ENCODE peak calls at places on chromosomes 6 and 20, in seven cellular contexts. X is mesendoderm; F is esophagus muscularis mucosa; J is small intestine; Z is CD8-positive, alpha-beta memory T cell; P is PC-3; V is adrenal gland. I is an unnamed sample.

GRCh38 chr6:32852844-32853540 is 512 bp downstream of the TAP1 start:
- DNase-seq in X (peak; percentile 16), F (peak; percentile 92), J (peak; percentile 46), Z (peak; percentile 62), P (peak; percentile 36), V (peak; percentile 59), I (peak; percentile 88)

GRCh38 chr6:164243012-164243610 is 828.6 kb downstream of the QKI start:
- DNase-seq in X (peak; percentile 5), F (peak; percentile 64), J (no peak), Z (no peak), P (no peak), V (no peak), I (no peak)

GRCh38 chr20:18007534-18008292 is 38.9 kb downstream of the MGME1 start:
- DNase-seq in X (no peak), F (no peak), J (no peak), Z (no peak), P (no peak), V (peak; percentile 25), I (no peak)

GRCh38 chr6:47163536-47163935 is 121.4 kb upstream of the ADGRF1 start:
- DNase-seq in X (no peak), F (peak; percentile 12), J (no peak), Z (no peak), P (no peak), V (no peak), I (no peak)

GRCh38 chr20:53768329-53768728 is 174.7 kb upstream of the ZNF217 start:
- DNase-seq in X (peak; percentile 80), F (no peak), J (no peak), Z (no peak), P (no peak), V (no peak), I (no peak)

GRCh38 chr20:61497029-61497627 is 245.1 kb downstream of the CDH4 start:
- DNase-seq in X (no peak), F (no peak), J (no peak), Z (no peak), P (no peak), V (no peak), I (no peak)

GRCh38 chr6:69038841-69039240 is 403.8 kb downstream of the ADGRB3 start:
- DNase-seq in X (no peak), F (no peak), J (no peak), Z (no peak), P (no peak), V (no peak), I (no peak)

GRCh38 chr6:5208039-5208438 is 52.7 kb downstream of the LYRM4 start:
- DNase-seq in X (no peak), F (no peak), J (no peak), Z (no peak), P (no peak), V (no peak), I (no peak)

DNA sequence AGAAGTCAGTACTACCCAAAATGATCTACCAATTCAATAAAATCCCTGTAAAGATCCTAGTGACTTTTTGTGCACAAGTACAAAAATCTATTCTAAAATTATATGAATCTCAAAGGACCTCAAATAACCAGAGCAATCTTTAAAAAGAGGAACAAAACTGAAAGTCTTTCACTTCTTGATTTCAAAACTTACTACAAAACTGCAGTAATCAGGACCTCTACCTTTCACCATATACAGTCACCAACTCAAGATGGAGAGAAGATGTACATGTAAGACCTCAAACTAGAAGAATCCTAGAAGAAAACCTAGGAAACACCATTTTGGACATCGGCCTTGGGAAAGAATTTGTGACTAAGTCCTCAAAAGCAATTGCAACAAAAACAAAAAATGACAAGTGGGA is 109.5 kb upstream of the CD93 start:
- DNase-seq in X (no peak), F (no peak), J (no peak), Z (no peak), P (no peak), V (no peak), I (no peak)
- H3K27ac ChIP-seq in X (no peak overlapping the region), F (no peak overlapping the region), J (no peak overlapping the region), Z (no peak overlapping the region), P (no peak overlapping the region), V (no peak overlapping the region), I (no peak overlapping the region)

DNA sequence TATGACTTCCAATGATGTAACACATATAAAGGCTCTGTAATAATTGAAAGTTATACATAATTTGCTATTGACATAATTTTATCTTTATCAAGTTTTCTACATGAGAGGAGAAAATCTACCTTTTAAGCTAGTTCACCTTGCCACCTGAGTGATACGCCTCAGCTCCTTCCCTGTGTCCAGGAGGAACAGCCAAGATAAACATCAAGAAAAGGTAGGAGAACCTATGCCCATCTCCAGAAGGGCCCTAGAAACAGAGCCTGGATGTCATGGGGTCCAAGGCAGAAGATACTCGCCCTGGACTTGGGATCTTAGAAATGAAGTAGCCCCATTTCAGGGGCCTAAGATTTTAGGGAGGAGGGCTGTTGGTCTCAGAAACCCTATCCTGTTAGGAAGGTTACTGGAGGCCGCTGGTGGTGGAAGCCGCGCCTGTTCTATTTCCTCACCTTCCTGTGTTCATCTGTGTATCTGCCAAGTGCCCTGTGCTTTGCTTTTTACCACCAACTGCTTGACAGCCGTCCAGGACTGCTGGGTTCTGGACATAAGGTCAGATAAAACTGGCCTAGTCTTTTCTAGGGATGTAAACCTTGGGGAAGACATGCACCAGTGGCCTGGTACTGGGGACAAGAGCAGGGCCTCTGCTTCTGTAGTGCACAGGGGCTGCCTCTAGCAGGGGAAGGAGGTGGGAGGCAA is 178.5 kb downstream of the ARID1B start:
- DNase-seq in X (no peak), F (no peak), J (peak; percentile 19), Z (no peak), P (no peak), V (peak; percentile 76), I (no peak)
- H3K4me1 ChIP-seq in X (no peaks in the 10 kb centered on the region), F (peaks cover 62% of the 10 kb centered on the region), J (peaks cover 13% of the 10 kb centered on the region), Z (peaks cover 33% of the 10 kb centered on the region), P (peaks cover 48% of the 10 kb centered on the region), V (peaks cover 14% of the 10 kb centered on the region), I (peaks cover 66% of the 10 kb centered on the region)

DNA sequence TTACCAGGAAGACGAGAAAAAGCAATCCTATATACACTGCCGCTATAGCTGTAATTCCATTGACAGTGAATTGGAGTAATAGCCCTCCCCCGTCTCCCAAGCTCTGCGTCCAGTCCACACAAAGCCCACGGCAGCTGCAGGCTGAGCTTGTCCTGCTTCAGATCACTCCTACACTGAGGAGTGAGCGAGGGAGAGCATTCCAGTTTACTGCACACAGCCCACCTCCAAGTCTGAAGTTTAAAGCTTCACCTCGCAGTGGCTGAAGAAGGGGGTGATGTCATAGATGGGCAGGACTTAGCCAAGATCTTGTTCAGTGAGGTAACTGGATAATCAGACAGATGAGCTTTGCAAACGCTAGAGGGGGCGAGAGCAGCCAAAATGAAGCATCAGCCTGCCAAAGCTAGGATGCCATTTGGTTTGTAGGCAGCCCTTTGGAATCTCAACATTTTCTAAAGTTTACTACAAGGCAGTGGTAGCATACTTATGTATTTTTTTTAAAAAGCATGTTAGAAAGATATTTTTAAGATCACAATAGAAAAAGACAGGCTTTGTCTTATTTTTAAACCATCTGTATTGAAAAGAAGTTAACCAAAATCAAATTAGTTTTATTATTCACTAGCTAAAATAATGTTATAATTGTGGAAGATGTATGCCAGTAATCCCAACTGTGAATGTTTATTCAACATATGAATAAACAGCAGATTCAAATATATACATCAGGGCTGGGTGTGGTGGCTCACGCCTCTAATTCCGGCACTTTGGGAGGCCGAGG is at the start of gene FLRT3:
- DNase-seq in X (peak; percentile 98), F (peak; percentile 93), J (peak; percentile 97), Z (no peak), P (peak; percentile 97), V (peak; percentile 81), I (no peak)
- H3K27ac ChIP-seq in X (no peak within 1 kb of the TSS), F (peak within 1 kb of the TSS; percentile 62), J (peak within 1 kb of the TSS; percentile 94), Z (no peak within 1 kb of the TSS), P (peak within 1 kb of the TSS; percentile 44), V (no peak within 1 kb of the TSS), I (peak within 1 kb of the TSS; percentile 56)

GRCh38 chr20:56797023-56797422 is 167.9 kb downstream of the TFAP2C start:
- DNase-seq in X (no peak), F (no peak), J (no peak), Z (no peak), P (no peak), V (no peak), I (no peak)

GRCh38 chr20:56796345-56796744 is 167.2 kb downstream of the TFAP2C start:
- DNase-seq in X (no peak), F (no peak), J (no peak), Z (no peak), P (peak; percentile 39), V (no peak), I (no peak)

GRCh38 chr20:56799187-56799586 is 170.1 kb downstream of the TFAP2C start:
- DNase-seq in X (no peak), F (no peak), J (no peak), Z (no peak), P (no peak), V (no peak), I (no peak)

GRCh38 chr20:56800088-56800487 is 171.0 kb downstream of the TFAP2C start:
- DNase-seq in X (no peak), F (no peak), J (no peak), Z (no peak), P (no peak), V (no peak), I (no peak)

DNA sequence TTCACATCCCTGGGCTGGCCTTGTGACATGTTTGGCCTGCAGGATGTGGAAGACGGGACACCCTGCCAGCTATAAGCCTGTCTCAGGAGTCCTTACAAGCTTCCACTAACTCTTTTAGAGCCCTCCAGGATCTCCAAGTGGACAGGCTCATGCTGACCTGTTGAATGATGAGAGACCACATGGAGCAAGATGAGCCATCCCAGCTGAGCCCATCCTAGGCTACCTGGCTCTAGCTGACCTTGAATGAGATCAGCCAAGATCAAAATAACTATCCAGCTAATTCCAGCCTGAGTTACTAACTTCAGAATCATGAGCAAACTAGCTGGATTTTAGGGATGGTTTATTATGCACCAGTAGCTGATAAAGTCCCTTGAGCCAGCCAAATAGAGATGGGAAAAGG is 169.5 kb downstream of the TFAP2C start:
- DNase-seq in X (no peak), F (no peak), J (no peak), Z (no peak), P (no peak), V (no peak), I (no peak)
- H3K4me1 ChIP-seq in X (no peaks in the 10 kb centered on the region), F (peaks cover 15% of the 10 kb centered on the region), J (no peaks in the 10 kb centered on the region), Z (no peaks in the 10 kb centered on the region), P (peaks cover 17% of the 10 kb centered on the region), V (no peaks in the 10 kb centered on the region), I (peaks cover 14% of the 10 kb centered on the region)

DNA sequence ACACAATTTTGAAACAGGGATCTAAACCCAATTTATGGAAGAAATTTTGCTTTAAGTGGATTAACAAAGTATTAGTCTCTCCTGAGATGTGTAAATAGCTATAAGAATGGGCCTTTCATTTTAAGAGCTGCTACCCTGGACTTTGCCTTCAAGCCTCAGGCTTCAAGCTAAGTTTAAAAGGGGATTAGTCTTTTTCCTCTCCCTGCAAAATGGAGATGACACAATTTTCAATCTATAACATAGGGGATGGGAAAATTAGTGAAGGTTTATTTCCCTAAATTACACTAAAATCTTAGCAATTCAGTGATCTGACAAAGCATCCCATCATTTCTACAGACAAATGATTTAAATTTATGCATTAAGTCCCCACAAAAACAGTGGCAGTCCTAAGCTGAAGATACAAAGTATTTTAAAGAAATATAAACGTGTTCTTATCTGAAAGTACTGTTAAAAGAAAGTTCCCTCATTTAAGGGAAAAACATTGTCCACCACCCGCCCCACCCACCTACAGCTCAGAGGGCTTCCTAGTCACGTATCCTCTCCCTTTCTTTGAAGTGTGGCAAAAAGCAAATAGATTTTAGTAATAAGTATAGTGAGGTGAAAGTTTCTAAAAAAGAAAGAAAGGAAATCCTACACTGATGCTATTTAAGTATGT is 14.5 kb downstream of the ARHGAP18 start:
- DNase-seq in X (no peak), F (no peak), J (no peak), Z (no peak), P (no peak), V (no peak), I (no peak)
- H3K27ac ChIP-seq in X (no peak overlapping the region), F (no peak overlapping the region), J (no peak overlapping the region), Z (peak overlapping the region; percentile 40), P (no peak overlapping the region), V (no peak overlapping the region), I (no peak overlapping the region)

GRCh38 chr6:136763716-136764521 is 28.4 kb downstream of the MAP3K5 start:
- DNase-seq in X (no peak), F (no peak), J (no peak), Z (no peak), P (no peak), V (no peak), I (no peak)
- H3K4me1 ChIP-seq in X (no peaks in the 10 kb centered on the region), F (peaks cover 53% of the 10 kb centered on the region), J (peaks cover 22% of the 10 kb centered on the region), Z (peaks cover 76% of the 10 kb centered on the region), P (no peaks in the 10 kb centered on the region), V (peaks cover 81% of the 10 kb centered on the region), I (peaks cover 69% of the 10 kb centered on the region)

I was measured in vagina.